ENCODE peak calls at places on chromosomes 11 and 22, in four cellular contexts. F, K, W and Y are unnamed samples.

GRCh38 chr22:49724030-49724892 is 103.4 kb downstream of the BRD1 start:
- DNase-seq in F (no peak), W (no peak), K (peak; percentile 55), Y (no peak)

GRCh38 chr11:727281-727701 is 20.0 kb upstream of the TALDO1 start:
- DNase-seq in W (no peak), F (no peak), K (no peak), Y (peak; percentile 54)

GRCh38 chr11:75500742-75501141 is 25.0 kb downstream of the GDPD5 start:
- DNase-seq in F (no peak), K (no peak), W (no peak), Y (no peak)

GRCh38 chr11:70680781-70681281 is 282.5 kb downstream of the CTTN start:
- DNase-seq in K (no peak), W (no peak), F (peak; percentile 19), Y (no peak)

GRCh38 chr11:110075087-110075821 is 17.9 kb upstream of the ZC3H12C start:
- DNase-seq in F (no peak), W (no peak), K (peak; percentile 9), Y (no peak)

GRCh38 chr11:72773696-72774095 is 20.2 kb downstream of the STARD10 start:
- DNase-seq in K (no peak), W (no peak), F (no peak), Y (no peak)

GRCh38 chr11:99015634-99016454 is 4.9 kb upstream of the CNTN5 start:
- DNase-seq in K (peak; percentile 60), F (peak; percentile 50), W (no peak), Y (no peak)

GRCh38 chr22:23306438-23306921 is 126.2 kb downstream of the BCR start:
- DNase-seq in W (peak; percentile 63), K (no peak), F (no peak), Y (no peak)

GRCh38 chr22:24938741-24939341 is 7.7 kb downstream of the LHFPL7 start:
- DNase-seq in W (no peak), K (peak; percentile 44), F (peak; percentile 35), Y (no peak)

GRCh38 chr11:96314326-96315050 is 28.5 kb downstream of the MAML2 start:
- DNase-seq in W (no peak), K (no peak), F (no peak), Y (no peak)

GRCh38 chr11:86916330-86916729 is 38.9 kb downstream of the FZD4 start:
- DNase-seq in W (no peak), K (no peak), F (no peak), Y (no peak)

GRCh38 chr11:11588890-11589289 is 32.9 kb downstream of the GALNT18 start:
- DNase-seq in W (no peak), F (no peak), K (no peak), Y (no peak)

GRCh38 chr11:12170501-12170900 is 60.1 kb downstream of the MICAL2 start:
- DNase-seq in F (no peak), W (no peak), K (no peak), Y (no peak)

GRCh38 chr11:75262961-75263852 is 22.6 kb downstream of the TPBGL start:
- DNase-seq in W (no peak), F (no peak), K (no peak), Y (no peak)

GRCh38 chr22:46585340-46586122 is 34.7 kb upstream of the GRAMD4 start:
- DNase-seq in W (peak; percentile 40), F (no peak), K (no peak), Y (no peak)

GRCh38 chr11:2797181-2797711 is 88.3 kb downstream of the CDKN1C start:
- DNase-seq in F (no peak), W (peak; percentile 40), K (no peak), Y (peak; percentile 16)